ENCODE peak calls at places on chromosomes 4 and X, in seven cellular contexts. D is H7; Z is AG04450; F is CD4-positive, alpha-beta memory T cell; T is lower lobe of right lung; U is tibial nerve; W is fibroblast of pulmonary artery. J is an unnamed sample.

GRCh38 chrX:2710496-2710895 is 19.4 kb downstream of the CD99 start:
- DNase-seq in D (peak), Z (no peak), F (no peak), T (no peak), U (no peak), W (no peak), J (no peak)

GRCh38 chrX:15245896-15246295 is 24.0 kb downstream of the ASB9 start:
- DNase-seq in D (no peak), Z (no peak), F (no peak), T (no peak), U (no peak), W (peak), J (no peak)

GRCh38 chrX:140765043-140765784 is 55.7 kb downstream of the LINC00632 start:
- DNase-seq in D (peak), Z (peak), F (no peak), T (no peak), U (no peak), W (peak), J (no peak)

GRCh38 chr4:8553958-8554357 is 26.2 kb upstream of the GPR78 start:
- DNase-seq in D (peak), Z (no peak), F (no peak), T (no peak), U (no peak), W (no peak), J (no peak)

GRCh38 chr4:182697094-182697493 is 220.1 kb downstream of the DCTD start:
- DNase-seq in D (no peak), Z (no peak), F (no peak), T (no peak), U (no peak), W (no peak), J (no peak)

GRCh38 chrX:734411-734810 is 103.8 kb downstream of the SHOX start:
- DNase-seq in D (no peak), Z (no peak), F (no peak), T (no peak), U (no peak), W (no peak), J (no peak)

GRCh38 chr4:101191302-101192098 is 155.8 kb downstream of the PPP3CA start:
- DNase-seq in D (no peak), Z (peak), F (no peak), T (peak), U (peak), W (peak), J (peak)

GRCh38 chrX:21479695-21480280 is 105.6 kb downstream of the CNKSR2 start:
- DNase-seq in D (peak), Z (peak), F (peak), T (no peak), U (no peak), W (peak), J (no peak)

GRCh38 chr4:87258677-87259076 is 38.3 kb upstream of the KLHL8 start:
- DNase-seq in D (no peak), Z (no peak), F (no peak), T (no peak), U (no peak), W (no peak), J (no peak)

GRCh38 chr4:184802203-184803015 is 23.4 kb downstream of the ACSL1 start:
- DNase-seq in D (no peak), Z (no peak), F (no peak), T (peak), U (no peak), W (no peak), J (peak)

GRCh38 chrX:118523920-118524319 is 28.3 kb downstream of the DOCK11 start:
- DNase-seq in D (no peak), Z (no peak), F (peak), T (no peak), U (no peak), W (no peak), J (no peak)

GRCh38 chr4:120304801-120305200 is 238.2 kb upstream of the MAD2L1 start:
- DNase-seq in D (no peak), Z (no peak), F (no peak), T (no peak), U (no peak), W (no peak), J (no peak)

GRCh38 chrX:31604629-31605221 is 532.9 kb upstream of the FTHL17 start:
- DNase-seq in D (no peak), Z (no peak), F (no peak), T (no peak), U (no peak), W (no peak), J (no peak)

GRCh38 chr4:173466101-173466500 is 63.9 kb downstream of the HAND2 start:
- DNase-seq in D (no peak), Z (no peak), F (no peak), T (no peak), U (no peak), W (no peak), J (no peak)

GRCh38 chr4:90598741-90599140 is 471.5 kb downstream of the CCSER1 start:
- DNase-seq in D (no peak), Z (no peak), F (no peak), T (no peak), U (no peak), W (no peak), J (no peak)

GRCh38 chrX:100643943-100644587 is at the start of gene SRPX2:
- DNase-seq in D (no peak), Z (peak), F (no peak), T (peak), U (peak), W (peak), J (peak)

GRCh38 chrX:76253432-76253831 is 80.6 kb downstream of the PBDC1 start:
- DNase-seq in D (peak), Z (peak), F (peak), T (no peak), U (no peak), W (peak), J (peak)

GRCh38 chr4:141768954-141769353 is 132.6 kb downstream of the IL15 start:
- DNase-seq in D (no peak), Z (peak), F (no peak), T (no peak), U (no peak), W (peak), J (peak)

GRCh38 chrX:55908685-55909212 is 191.2 kb downstream of the RRAGB start:
- DNase-seq in D (peak), Z (no peak), F (peak), T (no peak), U (no peak), W (peak), J (no peak)

GRCh38 chr4:143369556-143369955 is 32.9 kb downstream of the GAB1 start:
- DNase-seq in D (no peak), Z (no peak), F (no peak), T (no peak), U (no peak), W (peak), J (no peak)

GRCh38 chr4:37490391-37491347 is 195.5 kb downstream of the RELL1 start:
- DNase-seq in D (no peak), Z (no peak), F (no peak), T (no peak), U (no peak), W (no peak), J (no peak)

DNA sequence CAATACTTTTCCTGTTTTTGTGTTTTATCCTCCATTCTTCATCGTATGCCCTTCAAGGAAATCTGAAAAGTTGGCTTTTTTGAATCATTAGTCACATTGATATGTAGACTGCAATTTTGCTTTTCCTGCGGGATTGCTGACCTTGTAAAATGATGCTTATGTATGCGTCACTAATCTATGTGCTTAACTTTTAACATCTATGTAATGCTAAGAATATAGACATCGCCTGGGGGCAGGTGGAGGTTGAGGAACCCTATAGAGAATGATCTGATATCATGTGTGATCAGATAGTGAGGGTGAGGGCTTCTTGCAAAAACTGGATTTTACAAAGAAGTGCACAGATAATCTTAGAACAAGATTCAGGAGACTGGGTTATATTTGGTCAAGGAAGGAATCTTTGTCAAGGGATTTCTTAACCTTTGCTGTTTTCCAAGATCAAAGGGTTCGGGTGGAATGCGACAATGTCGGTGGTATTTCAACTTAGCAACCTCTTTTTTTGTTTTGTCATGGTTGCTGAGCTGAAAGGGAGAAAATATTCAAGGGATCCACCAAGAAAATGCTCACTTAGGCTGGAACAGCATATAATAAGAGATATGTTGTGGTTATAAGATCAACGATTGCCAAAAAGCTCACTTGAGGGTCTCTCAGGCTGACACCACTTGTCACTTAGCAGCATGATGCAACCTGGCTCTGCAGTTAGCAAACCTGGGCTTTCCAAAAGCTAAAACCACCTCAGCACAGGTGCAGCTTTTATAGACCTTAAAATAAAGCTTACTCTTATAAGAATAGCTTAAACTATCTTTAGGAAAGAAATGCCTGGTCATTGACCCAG is 70.6 kb upstream of the PUDP start:
- DNase-seq in D (no peak), Z (no peak), F (no peak), T (no peak), U (no peak), W (no peak), J (no peak)
- H3K4me3 ChIP-seq in D (no peak), Z (no peak), F (no peak), T (no peak), U (no peak), W (no peak), J (no peak)

GRCh38 chrX:44306336-44306735 is 37.1 kb downstream of the EFHC2 start:
- DNase-seq in D (no peak), Z (peak), F (no peak), T (no peak), U (no peak), W (peak), J (peak)
- H3K4me3 ChIP-seq in D (no peak), Z (no peak), F (no peak), T (no peak), U (no peak), W (no peak), J (no peak)

DNA sequence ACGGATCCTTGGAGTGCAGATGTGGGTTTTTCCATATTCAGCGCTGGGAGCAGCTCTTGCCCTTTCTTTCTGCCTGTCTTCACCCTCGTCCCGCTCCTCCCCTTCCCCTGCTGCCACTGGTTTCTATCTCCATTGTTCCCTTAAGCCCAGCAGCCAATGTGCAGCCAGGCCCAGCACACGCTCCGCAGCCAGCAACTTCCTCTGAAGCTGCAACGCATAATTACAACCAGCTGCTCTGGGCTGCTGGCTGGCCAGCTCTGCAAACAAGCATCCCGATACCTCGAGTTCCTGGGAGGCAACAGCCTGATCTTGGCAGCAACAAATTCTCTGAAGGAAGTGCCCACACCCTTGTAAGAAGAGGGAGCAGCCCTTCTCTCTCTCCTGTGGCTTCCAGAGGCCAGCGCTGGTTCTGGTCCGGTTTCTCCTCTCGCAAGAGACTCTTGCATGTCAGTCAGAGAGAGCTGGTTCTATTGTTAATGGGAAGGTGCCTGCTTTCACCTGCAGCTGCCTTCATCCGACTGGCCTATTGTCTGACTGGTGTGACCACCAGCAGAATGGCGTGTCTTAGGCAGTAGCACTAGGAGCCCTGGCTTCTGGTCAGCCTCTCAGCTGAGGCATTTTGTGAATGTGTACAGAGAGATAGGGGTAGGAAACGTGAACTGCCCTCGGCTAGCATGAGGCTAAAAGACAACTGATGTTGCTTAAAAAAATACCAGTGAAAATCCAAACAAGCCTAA is 83.8 kb upstream of the MAML3 start:
- DNase-seq in D (peak), Z (peak), F (no peak), T (peak), U (peak), W (peak), J (peak)
- H3K4me3 ChIP-seq in D (no peak), Z (peak), F (no peak), T (peak), U (peak), W (peak), J (no peak)

GRCh38 chr4:1862055-1862911 is 6.3 kb upstream of the LETM1 start:
- DNase-seq in D (peak), Z (no peak), F (no peak), T (no peak), U (no peak), W (no peak), J (no peak)
- H3K4me3 ChIP-seq in D (peak), Z (no peak), F (no peak), T (peak), U (peak), W (no peak), J (peak)

DNA sequence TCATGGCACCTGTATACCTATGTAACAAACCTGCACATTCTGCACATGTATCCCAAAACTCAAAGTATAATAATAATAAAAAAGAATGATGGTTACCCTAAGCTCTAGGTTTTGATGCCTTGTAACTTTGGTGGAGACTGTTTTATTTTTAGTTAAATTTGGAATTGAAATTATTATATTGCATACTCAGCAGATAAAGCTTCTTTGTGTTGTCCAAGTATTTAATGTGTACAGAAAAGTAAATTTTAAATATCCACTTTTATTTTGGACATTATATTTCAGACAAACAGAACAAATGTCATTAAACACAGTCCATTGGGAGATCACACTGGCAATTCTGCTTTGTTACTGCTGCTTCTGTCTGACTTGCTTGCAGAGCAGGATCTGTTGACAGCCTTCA is 684.5 kb upstream of the CT83 start:
- DNase-seq in D (no peak), Z (no peak), F (no peak), T (no peak), U (no peak), W (no peak), J (no peak)
- H3K4me3 ChIP-seq in D (no peak), Z (no peak), F (no peak), T (no peak), U (no peak), W (no peak), J (no peak)

GRCh38 chrX:44896566-44897186 is 23.7 kb downstream of the KDM6A start:
- DNase-seq in D (no peak), Z (no peak), F (no peak), T (no peak), U (no peak), W (no peak), J (no peak)
- H3K4me3 ChIP-seq in D (no peak), Z (no peak), F (no peak), T (no peak), U (no peak), W (no peak), J (no peak)

GRCh38 chrX:40170830-40171512 is 73.2 kb upstream of the BCOR start:
- DNase-seq in D (peak), Z (no peak), F (no peak), T (no peak), U (no peak), W (no peak), J (no peak)
- H3K4me3 ChIP-seq in D (peak), Z (no peak), F (peak), T (peak), U (no peak), W (no peak), J (no peak)

DNA sequence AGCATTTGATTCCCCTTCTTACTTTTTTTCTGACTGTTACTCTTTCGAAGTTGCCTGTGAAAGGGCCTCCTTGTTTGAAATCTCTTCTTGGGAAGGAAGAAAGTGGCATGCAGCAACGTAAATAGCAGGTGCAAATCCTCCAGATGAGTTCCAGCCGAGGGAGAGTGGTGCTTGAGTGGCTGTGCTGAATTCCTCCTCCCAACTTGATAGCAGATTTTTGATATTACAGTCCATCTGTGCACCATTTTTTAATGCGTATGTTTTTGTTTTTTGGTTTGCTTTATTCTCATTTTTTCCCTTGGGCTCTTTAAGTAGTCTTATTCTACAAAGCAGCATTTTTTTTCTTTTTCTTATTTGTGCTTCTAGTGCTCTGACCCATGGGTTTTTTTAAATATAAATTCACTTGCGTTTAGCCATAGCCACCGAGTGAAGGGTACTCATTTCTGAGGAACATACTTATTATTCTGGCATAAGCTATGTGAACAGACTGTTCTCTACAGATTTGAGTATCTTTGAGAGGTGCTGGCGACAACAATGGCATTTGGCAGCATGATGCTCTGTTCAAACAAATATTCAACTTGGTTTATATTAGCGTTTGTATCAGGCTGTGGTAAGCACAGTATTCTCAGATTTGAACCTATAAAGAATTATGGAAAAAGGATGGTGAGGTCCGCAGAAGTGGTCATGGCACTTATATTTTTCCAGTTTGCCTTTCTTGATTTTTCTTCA is 108.9 kb upstream of the LIMCH1 start:
- DNase-seq in D (no peak), Z (no peak), F (no peak), T (no peak), U (no peak), W (no peak), J (no peak)
- H3K4me3 ChIP-seq in D (no peak), Z (no peak), F (no peak), T (no peak), U (no peak), W (no peak), J (no peak)

DNA sequence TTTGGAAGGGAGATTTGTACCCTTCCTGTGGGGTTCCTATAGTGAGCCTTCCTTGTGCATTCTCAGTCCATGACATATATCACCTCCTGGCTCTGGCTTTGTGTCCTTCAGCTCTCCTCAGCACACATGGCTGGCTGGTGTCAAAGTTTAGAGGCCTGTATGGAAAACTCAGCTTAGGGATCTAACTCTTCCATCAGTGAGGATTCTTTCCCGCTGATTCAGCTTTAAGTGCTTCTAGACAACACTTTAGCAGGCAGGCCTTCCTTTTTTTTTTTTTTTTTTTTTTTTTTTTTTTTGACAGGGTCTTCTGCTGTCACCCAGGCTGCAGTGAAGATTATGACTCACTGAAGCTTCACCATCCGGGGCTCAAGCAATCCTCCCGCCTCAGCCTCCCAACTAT is 84.2 kb downstream of the NPNT start:
- DNase-seq in D (no peak), Z (no peak), F (no peak), T (no peak), U (no peak), W (no peak), J (no peak)
- H3K4me3 ChIP-seq in D (no peak), Z (no peak), F (no peak), T (no peak), U (no peak), W (no peak), J (no peak)

J was measured in skeletal muscle cell.